ENCODE peak calls at places on chromosomes 7 and 10, in four cellular contexts. M is fibroblast of lung, Y is brain microvascular endothelial cell, O is neuronal stem cell. I is an unnamed sample. For H3K36me3, the result is how much of the 10 kb centered on the place peaks cover.

GRCh38 chr7:85770332-85770731 is 583.5 kb upstream of the SEMA3D start:
- DNase-seq in M (no peak), Y (no peak), O (no peak), I (no peak)

GRCh38 chr10:131195116-131195515 is 116.4 kb downstream of the TCERG1L start:
- DNase-seq in M (no peak), Y (no peak), O (no peak), I (no peak)

GRCh38 chr7:47482013-47482761 is 99.7 kb downstream of the TNS3 start:
- DNase-seq in M (peak), Y (peak), O (no peak), I (no peak)

GRCh38 chr7:84700563-84701370 is 486.1 kb downstream of the SEMA3D start:
- DNase-seq in M (peak), Y (peak), O (no peak), I (no peak)

GRCh38 chr10:97127960-97128850 is 57.6 kb downstream of the SLIT1 start:
- DNase-seq in M (no peak), Y (no peak), O (no peak), I (no peak)

GRCh38 chr7:41825927-41826480 is 123.1 kb upstream of the INHBA start:
- DNase-seq in M (peak), Y (no peak), O (no peak), I (no peak)

GRCh38 chr10:124048371-124049290 is 44.8 kb downstream of the CHST15 start:
- DNase-seq in M (no peak), Y (no peak), O (no peak), I (no peak)

GRCh38 chr7:91949221-91950009 is 8.8 kb downstream of the AKAP9 start:
- DNase-seq in M (peak), Y (peak), O (no peak), I (no peak)

GRCh38 chr10:86163522-86164215 is 202.9 kb downstream of the GRID1 start:
- DNase-seq in M (no peak), Y (no peak), O (no peak), I (no peak)

GRCh38 chr7:80218723-80219122 is 84.1 kb downstream of the GNAI1 start:
- DNase-seq in M (peak), Y (peak), O (no peak), I (no peak)

GRCh38 chr10:72862957-72863356 is 30.6 kb upstream of the OIT3 start:
- DNase-seq in M (no peak), Y (no peak), O (no peak), I (no peak)

GRCh38 chr10:132577350-132578005 is 39.9 kb downstream of the INPP5A start:
- DNase-seq in M (no peak), Y (no peak), O (no peak), I (no peak)

GRCh38 chr7:70193514-70193913 is 595.2 kb downstream of the AUTS2 start:
- DNase-seq in M (peak), Y (no peak), O (no peak), I (no peak)

GRCh38 chr7:17304926-17305325 is 6.5 kb downstream of the AHR start:
- DNase-seq in M (peak), Y (peak), O (no peak), I (no peak)

GRCh38 chr10:612696-613095 is 76.8 kb downstream of the DIP2C start:
- DNase-seq in M (no peak), Y (no peak), O (no peak), I (no peak)

GRCh38 chr10:65793738-65794425 is 1132.0 kb upstream of the LRRTM3 start:
- DNase-seq in M (no peak), Y (no peak), O (no peak), I (no peak)

GRCh38 chr7:103727982-103728610 is 261.4 kb downstream of the RELN start:
- DNase-seq in M (no peak), Y (no peak), O (no peak), I (no peak)

GRCh38 chr7:132134814-132135445 is 441.3 kb downstream of the PLXNA4 start:
- DNase-seq in M (no peak), Y (no peak), O (no peak), I (no peak)

GRCh38 chr10:14601872-14602725 is 172.6 kb downstream of the FAM107B start:
- DNase-seq in M (peak), Y (peak), O (no peak), I (no peak)

GRCh38 chr10:121681171-121681752 is 83.0 kb upstream of the FGFR2 start:
- DNase-seq in M (no peak), Y (no peak), O (peak), I (no peak)

GRCh38 chr7:154591544-154591943 is 411.4 kb downstream of the PAXIP1 start:
- DNase-seq in M (peak), Y (no peak), O (no peak), I (no peak)

GRCh38 chr10:122461729-122462532 is 578 bp downstream of the HTRA1 start:
- DNase-seq in M (peak), Y (no peak), O (no peak), I (no peak)

GRCh38 chr10:48742891-48743845 is 58.5 kb downstream of the WDFY4 start:
- DNase-seq in M (no peak), Y (no peak), O (no peak), I (peak)

GRCh38 chr7:10483671-10484070 is 490.0 kb upstream of the PHF14 start:
- DNase-seq in M (peak), Y (no peak), O (no peak), I (no peak)

GRCh38 chr7:137829337-137829992 is 17.3 kb downstream of the DGKI start:
- DNase-seq in M (peak), Y (no peak), O (no peak), I (no peak)

GRCh38 chr7:101874028-101874427 is 56.6 kb downstream of the CUX1 start:
- DNase-seq in M (peak), Y (peak), O (no peak), I (no peak)

GRCh38 chr7:13682626-13683025 is 306.8 kb downstream of the ETV1 start:
- DNase-seq in M (no peak), Y (no peak), O (no peak), I (no peak)

GRCh38 chr7:5477723-5478531 is 54.3 kb upstream of the TNRC18 start:
- DNase-seq in M (no peak), Y (no peak), O (no peak), I (no peak)

GRCh38 chr7:55570218-55570873 is 2.0 kb downstream of the VOPP1 start:
- DNase-seq in M (peak), Y (no peak), O (no peak), I (no peak)

GRCh38 chr7:84088669-84089278 is 105.8 kb downstream of the SEMA3A start:
- DNase-seq in M (peak), Y (no peak), O (no peak), I (no peak)

GRCh38 chr10:74056081-74056818 is 58.3 kb downstream of the VCL start:
- DNase-seq in M (peak), Y (peak), O (no peak), I (no peak)

GRCh38 chr7:101854084-101854865 is 36.8 kb downstream of the CUX1 start:
- DNase-seq in M (no peak), Y (no peak), O (no peak), I (no peak)

DNA sequence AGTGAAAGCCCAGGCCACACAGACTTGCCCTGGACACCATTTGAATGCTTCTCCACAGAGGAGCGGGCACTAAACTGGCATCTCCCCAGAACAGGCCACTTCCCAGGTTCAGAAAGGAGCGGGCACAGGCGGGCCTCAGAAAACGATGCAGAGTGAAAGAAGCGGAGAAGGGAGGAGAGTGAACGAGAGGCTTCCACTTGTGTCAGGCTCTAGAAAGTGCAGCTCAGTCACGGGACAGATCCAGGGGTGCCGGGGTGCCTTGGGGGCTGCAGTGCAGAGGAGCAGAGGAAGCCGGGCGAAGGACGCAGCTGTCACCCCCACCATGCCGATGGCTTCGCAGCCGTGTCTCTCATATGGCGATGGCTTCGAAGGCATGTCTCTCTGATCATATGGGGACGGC is 26.1 kb upstream of the PRKAR1B start:
- DNase-seq in M (no peak), Y (no peak), O (no peak), I (no peak)
- H3K36me3 ChIP-seq in M (under half), Y (under half), O (under half), I (under half)

GRCh38 chr7:99629643-99630042 is 12.9 kb downstream of the ZSCAN25 start:
- DNase-seq in M (no peak), Y (no peak), O (no peak), I (no peak)
- H3K36me3 ChIP-seq in M (under half), Y (half or more), O (under half), I (under half)

DNA sequence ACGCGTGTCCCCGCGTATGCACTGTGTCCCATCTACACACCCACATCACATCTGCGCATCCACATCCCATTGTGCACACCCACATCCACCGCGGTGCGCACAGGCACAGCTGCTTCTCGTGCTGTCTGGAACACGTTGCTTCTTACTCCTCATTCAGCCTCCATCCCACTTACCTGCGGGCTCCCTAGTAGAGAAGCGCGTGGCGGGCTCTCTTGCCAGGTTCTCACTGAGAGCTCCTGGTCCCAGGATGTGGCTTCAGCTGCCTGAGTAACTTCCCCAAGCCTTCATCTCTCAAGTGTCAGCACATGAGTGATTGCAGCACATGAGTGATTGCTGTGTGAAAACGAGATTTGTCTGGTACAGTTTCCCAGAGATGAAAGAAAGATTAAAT is 117.8 kb downstream of the TRRAP start:
- DNase-seq in M (no peak), Y (no peak), O (no peak), I (no peak)
- H3K36me3 ChIP-seq in M (under half), Y (under half), O (half or more), I (under half)

GRCh38 chr7:43099750-43100149 is 12.7 kb upstream of the HECW1 start:
- DNase-seq in M (no peak), Y (no peak), O (no peak), I (no peak)

GRCh38 chr7:43110790-43111362 is 1.6 kb upstream of the HECW1 start:
- DNase-seq in M (no peak), Y (no peak), O (no peak), I (no peak)

GRCh38 chr7:43105521-43106120 is 6.8 kb upstream of the HECW1 start:
- DNase-seq in M (peak), Y (peak), O (no peak), I (no peak)

GRCh38 chr7:43108255-43109011 is 4.0 kb upstream of the HECW1 start:
- DNase-seq in M (peak), Y (peak), O (peak), I (no peak)

GRCh38 chr7:43104874-43105520 is 7.5 kb upstream of the HECW1 start:
- DNase-seq in M (no peak), Y (peak), O (no peak), I (no peak)
- H3K36me3 ChIP-seq in M (under half), Y (under half), O (under half), I (under half)